ENCODE peak calls at places on chromosomes 4 and X, in ten cellular contexts. Z, D, C, L, M, O, R, V, Q and T are unnamed samples.

GRCh38 chrX:38893441-38893840 is 92.2 kb downstream of the MID1IP1 start:
- DNase-seq in Z (no peak), D (no peak), C (no peak), L (no peak), M (no peak), O (no peak), R (no peak), V (no peak), Q (peak), T (no peak)

GRCh38 chr4:77734928-77735327 is 84.2 kb downstream of the CNOT6L start:
- DNase-seq in Z (no peak), D (peak), C (peak), L (no peak), M (peak), O (no peak), R (peak), V (peak), Q (peak), T (peak)

GRCh38 chr4:102825261-102826071 is 1.9 kb downstream of the UBE2D3 start:
- DNase-seq in Z (no peak), D (peak), C (peak), L (peak), M (peak), O (peak), R (peak), V (peak), Q (peak), T (no peak)

GRCh38 chr4:168724960-168725359 is 228.1 kb downstream of the PALLD start:
- DNase-seq in Z (no peak), D (no peak), C (no peak), L (no peak), M (no peak), O (no peak), R (no peak), V (no peak), Q (peak), T (no peak)

GRCh38 chr4:120921456-120922389 is 803 bp downstream of the PRDM5 start:
- DNase-seq in Z (peak), D (peak), C (no peak), L (peak), M (peak), O (peak), R (peak), V (no peak), Q (peak), T (peak)

GRCh38 chr4:178958725-178959440 is 1516.6 kb upstream of the AGA start:
- DNase-seq in Z (no peak), D (no peak), C (no peak), L (no peak), M (no peak), O (no peak), R (no peak), V (no peak), Q (no peak), T (no peak)

GRCh38 chrX:10901290-10901633 is 209.9 kb upstream of the HCCS start:
- DNase-seq in Z (no peak), D (no peak), C (no peak), L (no peak), M (no peak), O (no peak), R (no peak), V (peak), Q (peak), T (no peak)

GRCh38 chr4:46924789-46925188 is 15.7 kb upstream of the COX7B2 start:
- DNase-seq in Z (no peak), D (no peak), C (no peak), L (no peak), M (no peak), O (no peak), R (no peak), V (no peak), Q (no peak), T (no peak)

GRCh38 chrX:150429577-150429976 is 66.5 kb downstream of the MAMLD1 start:
- DNase-seq in Z (no peak), D (no peak), C (peak), L (no peak), M (peak), O (no peak), R (no peak), V (no peak), Q (peak), T (no peak)

GRCh38 chr4:48139688-48140087 is 5.6 kb upstream of the TXK start:
- DNase-seq in Z (no peak), D (no peak), C (no peak), L (peak), M (peak), O (no peak), R (no peak), V (no peak), Q (peak), T (peak)

GRCh38 chrX:155086202-155086840 is 15.0 kb downstream of the BRCC3 start:
- DNase-seq in Z (peak), D (peak), C (no peak), L (peak), M (peak), O (peak), R (peak), V (no peak), Q (peak), T (peak)

GRCh38 chr4:145891958-145892357 is 46.7 kb downstream of the ZNF827 start:
- DNase-seq in Z (no peak), D (no peak), C (no peak), L (no peak), M (no peak), O (no peak), R (no peak), V (no peak), Q (no peak), T (no peak)

GRCh38 chr4:164779080-164779479 is 25.1 kb downstream of the SMIM31 start:
- DNase-seq in Z (no peak), D (no peak), C (no peak), L (no peak), M (no peak), O (no peak), R (no peak), V (no peak), Q (no peak), T (no peak)

GRCh38 chr4:821631-822030 is 4.3 kb downstream of the CPLX1 start:
- DNase-seq in Z (no peak), D (no peak), C (no peak), L (no peak), M (no peak), O (no peak), R (no peak), V (no peak), Q (no peak), T (no peak)

GRCh38 chr4:73070072-73070385 is 513 bp upstream of the COX18 start:
- DNase-seq in Z (no peak), D (peak), C (no peak), L (no peak), M (peak), O (no peak), R (no peak), V (no peak), Q (no peak), T (no peak)